ENCODE peak calls at places on chromosomes 7 and 10, in seven cellular contexts. One of them, this sample, is unnamed.

GRCh38 chr7:151687523-151688235 is 168.0 kb upstream of the RHEB start:
- DNase-seq in dorsolateral prefrontal cortex: no peak
- DNase-seq in hypothalamus: no peak
- DNase-seq in activated CD4-positive, alpha-beta T cell treated with anti-CD3 and anti-CD28 coated beads, Interleukin-2, amount 50 U/mL, for 48 hours: no peak
- DNase-seq in skeletal muscle cell: peak
- DNase-seq in NCI-H2029: no peak
- DNase-seq in kidney glomerular epithelial cell: peak
- DNase-seq in this sample: peak

GRCh38 chr7:141257597-141257996 is 183.7 kb downstream of the TMEM178B start:
- DNase-seq in dorsolateral prefrontal cortex: no peak
- DNase-seq in hypothalamus: no peak
- DNase-seq in activated CD4-positive, alpha-beta T cell treated with anti-CD3 and anti-CD28 coated beads, Interleukin-2, amount 50 U/mL, for 48 hours: no peak
- DNase-seq in skeletal muscle cell: no peak
- DNase-seq in NCI-H2029: no peak
- DNase-seq in kidney glomerular epithelial cell: no peak
- DNase-seq in this sample: no peak

GRCh38 chr10:60238408-60239100 is 151.1 kb downstream of the ANK3 start:
- DNase-seq in dorsolateral prefrontal cortex: no peak
- DNase-seq in hypothalamus: peak
- DNase-seq in activated CD4-positive, alpha-beta T cell treated with anti-CD3 and anti-CD28 coated beads, Interleukin-2, amount 50 U/mL, for 48 hours: no peak
- DNase-seq in skeletal muscle cell: peak
- DNase-seq in NCI-H2029: no peak
- DNase-seq in kidney glomerular epithelial cell: peak
- DNase-seq in this sample: peak

GRCh38 chr10:96264938-96265337 is 6.4 kb downstream of the BLNK start:
- DNase-seq in dorsolateral prefrontal cortex: no peak
- DNase-seq in hypothalamus: no peak
- DNase-seq in activated CD4-positive, alpha-beta T cell treated with anti-CD3 and anti-CD28 coated beads, Interleukin-2, amount 50 U/mL, for 48 hours: no peak
- DNase-seq in skeletal muscle cell: no peak
- DNase-seq in NCI-H2029: no peak
- DNase-seq in kidney glomerular epithelial cell: no peak
- DNase-seq in this sample: no peak

GRCh38 chr10:131213651-131214505 is 97.6 kb downstream of the TCERG1L start:
- DNase-seq in dorsolateral prefrontal cortex: peak
- DNase-seq in hypothalamus: no peak
- DNase-seq in activated CD4-positive, alpha-beta T cell treated with anti-CD3 and anti-CD28 coated beads, Interleukin-2, amount 50 U/mL, for 48 hours: no peak
- DNase-seq in skeletal muscle cell: no peak
- DNase-seq in NCI-H2029: no peak
- DNase-seq in kidney glomerular epithelial cell: no peak
- DNase-seq in this sample: no peak

GRCh38 chr10:98030093-98030821 is at the start of gene CRTAC1:
- DNase-seq in dorsolateral prefrontal cortex: peak
- DNase-seq in hypothalamus: peak
- DNase-seq in activated CD4-positive, alpha-beta T cell treated with anti-CD3 and anti-CD28 coated beads, Interleukin-2, amount 50 U/mL, for 48 hours: no peak
- DNase-seq in skeletal muscle cell: no peak
- DNase-seq in NCI-H2029: peak
- DNase-seq in kidney glomerular epithelial cell: no peak
- DNase-seq in this sample: peak

GRCh38 chr10:29798876-29799690 is 164.3 kb upstream of the SVIL start:
- DNase-seq in dorsolateral prefrontal cortex: no peak
- DNase-seq in hypothalamus: no peak
- DNase-seq in activated CD4-positive, alpha-beta T cell treated with anti-CD3 and anti-CD28 coated beads, Interleukin-2, amount 50 U/mL, for 48 hours: no peak
- DNase-seq in skeletal muscle cell: no peak
- DNase-seq in NCI-H2029: no peak
- DNase-seq in kidney glomerular epithelial cell: no peak
- DNase-seq in this sample: no peak

GRCh38 chr7:146966274-146966673 is 849.7 kb downstream of the CNTNAP2 start:
- DNase-seq in dorsolateral prefrontal cortex: no peak
- DNase-seq in hypothalamus: no peak
- DNase-seq in activated CD4-positive, alpha-beta T cell treated with anti-CD3 and anti-CD28 coated beads, Interleukin-2, amount 50 U/mL, for 48 hours: no peak
- DNase-seq in skeletal muscle cell: no peak
- DNase-seq in NCI-H2029: no peak
- DNase-seq in kidney glomerular epithelial cell: no peak
- DNase-seq in this sample: no peak

GRCh38 chr7:22597845-22598244 is 97.9 kb upstream of the STEAP1B start:
- DNase-seq in dorsolateral prefrontal cortex: no peak
- DNase-seq in hypothalamus: no peak
- DNase-seq in activated CD4-positive, alpha-beta T cell treated with anti-CD3 and anti-CD28 coated beads, Interleukin-2, amount 50 U/mL, for 48 hours: no peak
- DNase-seq in skeletal muscle cell: peak
- DNase-seq in NCI-H2029: no peak
- DNase-seq in kidney glomerular epithelial cell: no peak
- DNase-seq in this sample: no peak

GRCh38 chr10:124324856-124325657 is 93.7 kb downstream of the OAT start:
- DNase-seq in dorsolateral prefrontal cortex: peak
- DNase-seq in hypothalamus: no peak
- DNase-seq in activated CD4-positive, alpha-beta T cell treated with anti-CD3 and anti-CD28 coated beads, Interleukin-2, amount 50 U/mL, for 48 hours: no peak
- DNase-seq in skeletal muscle cell: no peak
- DNase-seq in NCI-H2029: no peak
- DNase-seq in kidney glomerular epithelial cell: no peak
- DNase-seq in this sample: no peak

GRCh38 chr10:73553316-73553715 is 37.8 kb downstream of the USP54 start:
- DNase-seq in dorsolateral prefrontal cortex: peak
- DNase-seq in hypothalamus: peak
- DNase-seq in activated CD4-positive, alpha-beta T cell treated with anti-CD3 and anti-CD28 coated beads, Interleukin-2, amount 50 U/mL, for 48 hours: no peak
- DNase-seq in skeletal muscle cell: peak
- DNase-seq in NCI-H2029: no peak
- DNase-seq in kidney glomerular epithelial cell: no peak
- DNase-seq in this sample: no peak

GRCh38 chr7:64521409-64521984 is 41.4 kb downstream of the ZNF680 start:
- DNase-seq in dorsolateral prefrontal cortex: no peak
- DNase-seq in hypothalamus: no peak
- DNase-seq in activated CD4-positive, alpha-beta T cell treated with anti-CD3 and anti-CD28 coated beads, Interleukin-2, amount 50 U/mL, for 48 hours: no peak
- DNase-seq in skeletal muscle cell: no peak
- DNase-seq in NCI-H2029: no peak
- DNase-seq in kidney glomerular epithelial cell: no peak
- DNase-seq in this sample: no peak